ENCODE peak calls at places on chromosomes 16 and 17, in five cellular contexts. One of them, this sample, is unnamed.

GRCh38 chr17:61848896-61849295 is 14.4 kb downstream of the BRIP1 start:
- DNase-seq in H1: no peak
- DNase-seq in GM12878: no peak
- DNase-seq in HCT116: no peak
- DNase-seq in IMR-90: no peak
- DNase-seq in this sample: no peak

GRCh38 chr16:76390476-76390875 is 113.3 kb downstream of the CNTNAP4 start:
- DNase-seq in HCT116: no peak
- DNase-seq in H1: no peak
- DNase-seq in IMR-90: no peak
- DNase-seq in GM12878: no peak
- DNase-seq in this sample: no peak

GRCh38 chr17:50845260-50846147 is 10.1 kb downstream of the WFIKKN2 start:
- DNase-seq in HCT116: no peak
- DNase-seq in GM12878: no peak
- DNase-seq in IMR-90: peak; percentile 60
- DNase-seq in H1: no peak
- DNase-seq in this sample: no peak

GRCh38 chr17:78671607-78672404 is 94.6 kb upstream of the DNAH17 start:
- DNase-seq in HCT116: no peak
- DNase-seq in GM12878: no peak
- DNase-seq in H1: no peak
- DNase-seq in IMR-90: peak; percentile 78
- DNase-seq in this sample: no peak

GRCh38 chr17:38730526-38731379 is 612 bp downstream of the CISD3 start:
- DNase-seq in IMR-90: peak; percentile 42
- DNase-seq in H1: peak; percentile 77
- DNase-seq in HCT116: no peak
- DNase-seq in GM12878: no peak
- DNase-seq in this sample: peak; percentile 61

GRCh38 chr16:19294156-19294649 is 8.7 kb downstream of the CLEC19A start:
- DNase-seq in HCT116: no peak
- DNase-seq in IMR-90: no peak
- DNase-seq in GM12878: peak; percentile 84
- DNase-seq in H1: no peak
- DNase-seq in this sample: no peak

GRCh38 chr17:79655672-79656290 is 44.9 kb upstream of the RBFOX3 start:
- DNase-seq in H1: peak; percentile 22
- DNase-seq in GM12878: no peak
- DNase-seq in HCT116: no peak
- DNase-seq in IMR-90: no peak
- DNase-seq in this sample: no peak

GRCh38 chr17:50213026-50214015 is 11.9 kb upstream of the COL1A1 start:
- DNase-seq in GM12878: peak; percentile 43
- DNase-seq in H1: no peak
- DNase-seq in IMR-90: peak; percentile 51
- DNase-seq in HCT116: no peak
- DNase-seq in this sample: peak; percentile 37

GRCh38 chr16:82701302-82702022 is 74.7 kb downstream of the CDH13 start:
- DNase-seq in IMR-90: no peak
- DNase-seq in GM12878: no peak
- DNase-seq in HCT116: no peak
- DNase-seq in H1: no peak
- DNase-seq in this sample: no peak

GRCh38 chr17:45149037-45149668 is 878 bp downstream of the HEXIM1 start:
- DNase-seq in IMR-90: peak; percentile 78
- DNase-seq in H1: peak; percentile 88
- DNase-seq in HCT116: peak; percentile 64
- DNase-seq in GM12878: no peak
- DNase-seq in this sample: peak; percentile 93

GRCh38 chr16:24776486-24777220 is 47.2 kb downstream of the TNRC6A start:
- DNase-seq in HCT116: no peak
- DNase-seq in H1: no peak
- DNase-seq in GM12878: no peak
- DNase-seq in IMR-90: peak; percentile 33
- DNase-seq in this sample: no peak

GRCh38 chr17:55547027-55547670 is 35.9 kb upstream of the SMIM36 start:
- DNase-seq in GM12878: no peak
- DNase-seq in H1: no peak
- DNase-seq in IMR-90: peak; percentile 10
- DNase-seq in HCT116: no peak
- DNase-seq in this sample: no peak

GRCh38 chr17:39009471-39010085 is 42.4 kb upstream of the FBXO47 start:
- DNase-seq in IMR-90: no peak
- DNase-seq in H1: no peak
- DNase-seq in GM12878: no peak
- DNase-seq in HCT116: no peak
- DNase-seq in this sample: no peak

GRCh38 chr16:56451753-56452689 is 667 bp downstream of the OGFOD1 start:
- DNase-seq in HCT116: peak; percentile 2
- DNase-seq in GM12878: no peak
- DNase-seq in H1: no peak
- DNase-seq in IMR-90: peak; percentile 31
- DNase-seq in this sample: peak; percentile 35

GRCh38 chr17:16433514-16433913 is 18.1 kb downstream of the TRPV2 start:
- DNase-seq in HCT116: no peak
- DNase-seq in H1: no peak
- DNase-seq in IMR-90: no peak
- DNase-seq in GM12878: no peak
- DNase-seq in this sample: no peak

GRCh38 chr17:4942760-4943508 is 2.9 kb downstream of the RNF167 start:
- DNase-seq in GM12878: no peak
- DNase-seq in H1: no peak
- DNase-seq in IMR-90: no peak
- DNase-seq in HCT116: no peak
- DNase-seq in this sample: no peak

GRCh38 chr17:17749921-17750320 is 68.7 kb downstream of the RAI1 start:
- DNase-seq in GM12878: peak; percentile 51
- DNase-seq in HCT116: peak; percentile 42
- DNase-seq in IMR-90: peak; percentile 43
- DNase-seq in H1: peak; percentile 81
- DNase-seq in this sample: peak; percentile 81

GRCh38 chr16:82185012-82185411 is 15.0 kb upstream of the MPHOSPH6 start:
- DNase-seq in IMR-90: no peak
- DNase-seq in GM12878: no peak
- DNase-seq in H1: no peak
- DNase-seq in HCT116: no peak
- DNase-seq in this sample: no peak

GRCh38 chr17:38943607-38944006 is 18.2 kb downstream of the LASP1NB start:
- DNase-seq in H1: no peak
- DNase-seq in GM12878: no peak
- DNase-seq in IMR-90: peak; percentile 37
- DNase-seq in HCT116: no peak
- DNase-seq in this sample: no peak

GRCh38 chr16:70747703-70748631 is 53.0 kb downstream of the VAC14 start:
- DNase-seq in IMR-90: peak; percentile 16
- DNase-seq in H1: no peak
- DNase-seq in HCT116: no peak
- DNase-seq in GM12878: no peak
- DNase-seq in this sample: no peak

GRCh38 chr17:48995332-48995870 is 1.8 kb upstream of the IGF2BP1 start:
- DNase-seq in IMR-90: no peak
- DNase-seq in HCT116: no peak
- DNase-seq in GM12878: no peak
- DNase-seq in H1: peak; percentile 78
- DNase-seq in this sample: peak; percentile 83

GRCh38 chr16:88347656-88348376 is 34.9 kb upstream of the ZNF469 start:
- DNase-seq in IMR-90: no peak
- DNase-seq in H1: no peak
- DNase-seq in GM12878: no peak
- DNase-seq in HCT116: no peak
- DNase-seq in this sample: no peak

GRCh38 chr17:28131592-28131991 is 89.1 kb downstream of the NLK start:
- DNase-seq in IMR-90: peak; percentile 70
- DNase-seq in HCT116: no peak
- DNase-seq in GM12878: no peak
- DNase-seq in H1: no peak
- DNase-seq in this sample: no peak

GRCh38 chr16:31088459-31089183 is at the start of gene PRSS53:
- DNase-seq in IMR-90: no peak
- DNase-seq in HCT116: no peak
- DNase-seq in GM12878: no peak
- DNase-seq in H1: no peak
- DNase-seq in this sample: no peak

GRCh38 chr16:29641561-29641960 is 21.5 kb upstream of the SPN start:
- DNase-seq in IMR-90: no peak
- DNase-seq in H1: no peak
- DNase-seq in GM12878: no peak
- DNase-seq in HCT116: no peak
- DNase-seq in this sample: no peak

GRCh38 chr17:72351884-72352346 is 231.1 kb downstream of the SOX9 start:
- DNase-seq in HCT116: no peak
- DNase-seq in GM12878: no peak
- DNase-seq in H1: peak; percentile 51
- DNase-seq in IMR-90: no peak
- DNase-seq in this sample: no peak

GRCh38 chr17:14303343-14304221 is 2.7 kb downstream of the HS3ST3B1 start:
- DNase-seq in GM12878: no peak
- DNase-seq in H1: peak; percentile 64
- DNase-seq in HCT116: no peak
- DNase-seq in IMR-90: no peak
- DNase-seq in this sample: no peak

GRCh38 chr17:75878174-75878998 is at the start of gene TRIM47:
- DNase-seq in HCT116: no peak
- DNase-seq in IMR-90: peak; percentile 49
- DNase-seq in GM12878: no peak
- DNase-seq in H1: peak; percentile 71
- DNase-seq in this sample: peak; percentile 75

GRCh38 chr17:37650419-37651003 is 7.3 kb upstream of the DDX52 start:
- DNase-seq in HCT116: peak; percentile 41
- DNase-seq in GM12878: no peak
- DNase-seq in H1: no peak
- DNase-seq in IMR-90: peak; percentile 59
- DNase-seq in this sample: peak; percentile 76

GRCh38 chr17:50176559-50177471 is 11.0 kb downstream of the SGCA start:
- DNase-seq in H1: no peak
- DNase-seq in HCT116: no peak
- DNase-seq in IMR-90: no peak
- DNase-seq in GM12878: no peak
- DNase-seq in this sample: no peak

GRCh38 chr16:852451-853185 is 52.1 kb upstream of the GNG13 start:
- DNase-seq in GM12878: no peak
- DNase-seq in IMR-90: no peak
- DNase-seq in H1: no peak
- DNase-seq in HCT116: no peak
- DNase-seq in this sample: no peak

GRCh38 chr17:3529817-3530741 is 27.5 kb downstream of the TRPV3 start:
- DNase-seq in IMR-90: no peak
- DNase-seq in HCT116: no peak
- DNase-seq in H1: no peak
- DNase-seq in GM12878: no peak
- DNase-seq in this sample: no peak
- TF ChIP-seq CEBPB in IMR-90: no peak
- TF ChIP-seq CEBPB in HCT116: no peak
- TF ChIP-seq CEBPB in H1: no peak
- TF ChIP-seq CEBPB in GM12878: no peak
- TF ChIP-seq CEBPB in this sample: no peak

GRCh38 chr16:52052818-52053217 is 494.1 kb downstream of the TOX3 start:
- DNase-seq in H1: no peak
- DNase-seq in GM12878: no peak
- DNase-seq in IMR-90: no peak
- DNase-seq in HCT116: no peak
- DNase-seq in this sample: no peak

GRCh38 chr16:52051773-52052172 is 495.2 kb downstream of the TOX3 start:
- DNase-seq in IMR-90: no peak
- DNase-seq in HCT116: no peak
- DNase-seq in GM12878: no peak
- DNase-seq in H1: no peak
- DNase-seq in this sample: no peak

DNA sequence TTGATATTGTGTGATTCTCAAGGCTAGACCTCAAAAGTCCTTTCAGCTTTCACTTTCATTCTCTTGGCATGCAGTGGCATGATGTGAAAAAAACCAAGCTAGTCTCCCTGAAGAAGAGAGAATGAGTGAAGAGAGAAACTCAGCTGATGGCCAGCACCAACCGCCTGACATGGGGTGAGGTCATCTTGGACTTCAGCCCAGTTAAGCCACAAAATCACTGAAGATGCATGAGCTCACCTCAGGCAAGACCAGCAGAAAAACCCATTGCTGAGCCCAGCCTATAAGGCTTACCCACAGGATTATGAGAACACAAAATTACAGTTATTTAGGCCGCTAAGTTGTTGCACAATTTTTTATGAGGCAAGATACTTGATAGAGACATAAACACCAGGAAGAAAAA is 496.5 kb downstream of the TOX3 start:
- DNase-seq in GM12878: no peak
- DNase-seq in H1: no peak
- DNase-seq in HCT116: no peak
- DNase-seq in IMR-90: peak; percentile 24
- DNase-seq in this sample: no peak
- TF ChIP-seq CEBPB in GM12878: no peak
- TF ChIP-seq CEBPB in H1: no peak
- TF ChIP-seq CEBPB in HCT116: no peak
- TF ChIP-seq CEBPB in IMR-90: no peak
- TF ChIP-seq CEBPB in this sample: no peak

GRCh38 chr17:46826116-46826515 is 7.6 kb upstream of the WNT3 start:
- DNase-seq in HCT116: no peak
- DNase-seq in IMR-90: no peak
- DNase-seq in H1: no peak
- DNase-seq in GM12878: no peak
- DNase-seq in this sample: no peak

GRCh38 chr17:46822388-46822921 is 4.0 kb upstream of the WNT3 start:
- DNase-seq in GM12878: no peak
- DNase-seq in H1: peak; percentile 95
- DNase-seq in HCT116: peak; percentile 12
- DNase-seq in IMR-90: no peak
- DNase-seq in this sample: no peak

GRCh38 chr17:46823657-46824056 is 5.2 kb upstream of the WNT3 start:
- DNase-seq in GM12878: no peak
- DNase-seq in H1: no peak
- DNase-seq in IMR-90: no peak
- DNase-seq in HCT116: no peak
- DNase-seq in this sample: no peak

GRCh38 chr17:46831573-46832305 is 13.2 kb upstream of the WNT3 start:
- DNase-seq in GM12878: no peak
- DNase-seq in HCT116: no peak
- DNase-seq in IMR-90: no peak
- DNase-seq in H1: no peak
- DNase-seq in this sample: no peak

DNA sequence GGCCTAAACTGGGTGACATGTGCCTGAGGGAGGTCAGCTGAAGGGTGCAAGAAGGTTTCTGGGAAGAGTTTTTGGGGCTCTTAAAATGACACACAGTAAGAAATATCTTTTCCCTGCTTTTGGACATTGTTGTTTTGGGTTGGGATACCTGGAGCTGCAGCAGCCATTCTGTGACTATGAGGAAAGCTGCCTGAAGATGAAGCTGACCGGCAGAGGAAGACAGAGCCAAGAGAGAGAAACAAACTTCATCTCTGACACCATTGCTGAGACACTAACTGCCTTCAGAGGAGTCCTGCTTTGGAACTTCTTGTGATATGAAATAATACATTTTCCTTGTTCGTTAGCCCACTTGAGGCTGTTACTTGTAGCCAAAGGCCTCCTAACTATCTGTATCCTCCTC is 8.8 kb upstream of the WNT3 start:
- DNase-seq in GM12878: no peak
- DNase-seq in HCT116: no peak
- DNase-seq in IMR-90: no peak
- DNase-seq in H1: no peak
- DNase-seq in this sample: no peak
- TF ChIP-seq CEBPB in GM12878: no peak
- TF ChIP-seq CEBPB in HCT116: no peak
- TF ChIP-seq CEBPB in IMR-90: no peak
- TF ChIP-seq CEBPB in H1: no peak
- TF ChIP-seq CEBPB in this sample: no peak

GRCh38 chr17:59149841-59150511 is 5.0 kb downstream of the SKA2 start:
- DNase-seq in IMR-90: no peak
- DNase-seq in HCT116: no peak
- DNase-seq in GM12878: no peak
- DNase-seq in H1: no peak
- DNase-seq in this sample: no peak
- TF ChIP-seq CEBPB in IMR-90: no peak
- TF ChIP-seq CEBPB in HCT116: no peak
- TF ChIP-seq CEBPB in GM12878: no peak
- TF ChIP-seq CEBPB in H1: no peak
- TF ChIP-seq CEBPB in this sample: no peak